ENCODE peak calls at places on chromosomes 2 and 18, in eight cellular contexts. V, Z, C, T, J, A, D and N are unnamed samples.

GRCh38 chr2:215794829-215795546 is 218.4 kb downstream of the MREG start:
- DNase-seq in V (no peak), Z (peak; percentile 47), C (peak; percentile 31), T (no peak), J (no peak), A (no peak), D (no peak), N (no peak)

GRCh38 chr2:226609361-226609760 is 190.3 kb downstream of the IRS1 start:
- DNase-seq in V (no peak), Z (no peak), C (peak; percentile 96), T (no peak), J (peak; percentile 83), A (no peak), D (peak; percentile 77), N (no peak)

GRCh38 chr2:230738391-230738811 is 25.8 kb downstream of the CAB39 start:
- DNase-seq in V (no peak), Z (no peak), C (peak; percentile 64), T (no peak), J (peak; percentile 24), A (no peak), D (no peak), N (no peak)

GRCh38 chr2:227471924-227472264 is at the start of gene AGFG1:
- DNase-seq in V (peak; percentile 79), Z (peak; percentile 90), C (peak; percentile 62), T (peak; percentile 94), J (peak; percentile 79), A (peak; percentile 95), D (no peak), N (peak; percentile 73)

GRCh38 chr2:19617251-19617650 is 258.8 kb upstream of the OSR1 start:
- DNase-seq in V (no peak), Z (no peak), C (no peak), T (no peak), J (no peak), A (no peak), D (no peak), N (no peak)

GRCh38 chr2:205714789-205715411 is 32.6 kb downstream of the NRP2 start:
- DNase-seq in V (no peak), Z (peak; percentile 42), C (peak; percentile 71), T (no peak), J (no peak), A (no peak), D (no peak), N (no peak)

GRCh38 chr18:3577456-3577855 is 127.5 kb downstream of the TGIF1 start:
- DNase-seq in V (no peak), Z (no peak), C (no peak), T (no peak), J (no peak), A (no peak), D (no peak), N (no peak)

GRCh38 chr18:51537487-51537886 is 340.0 kb upstream of the MEX3C start:
- DNase-seq in V (no peak), Z (peak; percentile 67), C (peak; percentile 48), T (no peak), J (peak; percentile 0), A (no peak), D (peak; percentile 63), N (peak; percentile 11)

GRCh38 chr2:219122197-219122965 is 38.2 kb downstream of the NHEJ1 start:
- DNase-seq in V (no peak), Z (no peak), C (peak; percentile 21), T (no peak), J (no peak), A (no peak), D (peak; percentile 7), N (no peak)

GRCh38 chr2:200662727-200663126 is 76.9 kb downstream of the AOX1 start:
- DNase-seq in V (no peak), Z (no peak), C (peak; percentile 83), T (no peak), J (peak; percentile 75), A (no peak), D (peak; percentile 92), N (no peak)

GRCh38 chr18:2657043-2657512 is 1.6 kb downstream of the SMCHD1 start:
- DNase-seq in V (no peak), Z (no peak), C (no peak), T (no peak), J (peak; percentile 20), A (no peak), D (no peak), N (no peak)

GRCh38 chr2:39232141-39232540 is 11.6 kb downstream of the CDKL4 start:
- DNase-seq in V (no peak), Z (no peak), C (no peak), T (no peak), J (peak; percentile 18), A (no peak), D (no peak), N (no peak)

GRCh38 chr2:131033786-131034121 is 59.5 kb downstream of the FAM168B start:
- DNase-seq in V (no peak), Z (no peak), C (no peak), T (no peak), J (no peak), A (peak; percentile 26), D (no peak), N (no peak)

GRCh38 chr2:239245872-239246701 is 154.7 kb downstream of the HDAC4 start:
- DNase-seq in V (peak; percentile 64), Z (no peak), C (no peak), T (no peak), J (no peak), A (peak; percentile 88), D (peak; percentile 13), N (no peak)

GRCh38 chr2:96760986-96761832 is 507 bp downstream of the CNNM4 start:
- DNase-seq in V (no peak), Z (no peak), C (peak; percentile 21), T (peak; percentile 77), J (peak; percentile 60), A (no peak), D (peak; percentile 33), N (no peak)

GRCh38 chr2:150140777-150141176 is 346.7 kb downstream of the RND3 start:
- DNase-seq in V (no peak), Z (no peak), C (peak; percentile 45), T (no peak), J (peak; percentile 17), A (no peak), D (no peak), N (no peak)

GRCh38 chr2:3349211-3349693 is 28.4 kb downstream of the EIPR1 start:
- DNase-seq in V (no peak), Z (no peak), C (no peak), T (peak; percentile 52), J (peak; percentile 63), A (no peak), D (peak; percentile 10), N (no peak)

GRCh38 chr2:218030409-218031195 is 27.8 kb upstream of the TNS1 start:
- DNase-seq in V (no peak), Z (no peak), C (no peak), T (no peak), J (no peak), A (peak; percentile 45), D (no peak), N (no peak)

GRCh38 chr2:76178610-76179009 is 467.9 kb upstream of the GCFC2 start:
- DNase-seq in V (no peak), Z (no peak), C (no peak), T (no peak), J (no peak), A (no peak), D (no peak), N (no peak)

GRCh38 chr2:234989183-234989701 is 37.4 kb downstream of the SH3BP4 start:
- DNase-seq in V (peak; percentile 78), Z (no peak), C (no peak), T (peak; percentile 93), J (no peak), A (no peak), D (peak; percentile 53), N (no peak)

GRCh38 chr2:236703906-236704305 is 134.3 kb downstream of the ACKR3 start:
- DNase-seq in V (no peak), Z (no peak), C (no peak), T (no peak), J (no peak), A (no peak), D (no peak), N (no peak)

GRCh38 chr2:191321861-191322662 is 76.9 kb downstream of the MYO1B start:
- DNase-seq in V (no peak), Z (no peak), C (peak; percentile 90), T (no peak), J (peak; percentile 89), A (no peak), D (no peak), N (no peak)

GRCh38 chr2:121506187-121506586 is 24.5 kb upstream of the RNU4ATAC start:
- DNase-seq in V (no peak), Z (no peak), C (no peak), T (no peak), J (no peak), A (no peak), D (no peak), N (no peak)

GRCh38 chr2:214549946-214550345 is 139.1 kb downstream of the VWC2L start:
- DNase-seq in V (no peak), Z (no peak), C (no peak), T (no peak), J (no peak), A (no peak), D (no peak), N (no peak)

GRCh38 chr18:63970803-63971191 is 916 bp downstream of the SERPINB8 start:
- DNase-seq in V (peak; percentile 39), Z (peak; percentile 33), C (no peak), T (peak; percentile 83), J (peak; percentile 77), A (no peak), D (no peak), N (no peak)

GRCh38 chr18:35345460-35345921 is 1.3 kb upstream of the ZNF24 start:
- DNase-seq in V (no peak), Z (peak; percentile 44), C (peak; percentile 52), T (no peak), J (no peak), A (no peak), D (no peak), N (no peak)

GRCh38 chr2:75481041-75481836 is 79.5 kb downstream of the EVA1A start:
- DNase-seq in V (no peak), Z (no peak), C (peak; percentile 7), T (no peak), J (peak; percentile 55), A (no peak), D (no peak), N (no peak)

GRCh38 chr2:50556934-50557575 is 474.9 kb downstream of the NRXN1 start:
- DNase-seq in V (no peak), Z (no peak), C (peak; percentile 97), T (no peak), J (peak; percentile 1), A (no peak), D (peak; percentile 72), N (no peak)

GRCh38 chr2:105363192-105363591 is 25.9 kb downstream of the C2orf49 start:
- DNase-seq in V (no peak), Z (no peak), C (no peak), T (no peak), J (no peak), A (no peak), D (no peak), N (no peak)